ENCODE peak calls at places on chromosomes 1 and 21, in six cellular contexts. V is GM12891, K is renal cortical epithelial cell, E is ELR, F is GM10248, Y is upper lobe of right lung. S is an unnamed sample.

GRCh38 chr1:14954930-14955329 is 198.6 kb upstream of the TMEM51 start:
- DNase-seq in V (no peak), F (no peak), Y (no peak), K (no peak), E (no peak), S (no peak)

GRCh38 chr21:42220138-42220701 is 1.3 kb downstream of the ABCG1 start:
- DNase-seq in V (no peak), E (peak), F (peak), K (peak), Y (no peak), S (peak)

GRCh38 chr1:2397007-2397679 is 5.5 kb downstream of the RER1 start:
- DNase-seq in Y (no peak), K (no peak), F (no peak), E (no peak), V (no peak), S (no peak)

GRCh38 chr1:109277434-109278204 is 5.3 kb downstream of the PSRC1 start:
- DNase-seq in E (peak), K (peak), Y (peak), F (peak), V (peak), S (peak)

GRCh38 chr21:46124926-46125845 is 27.3 kb downstream of the COL6A2 start:
- DNase-seq in Y (peak), V (peak), E (no peak), K (no peak), F (no peak), S (no peak)

GRCh38 chr1:110235181-110235838 is 25.2 kb downstream of the KCNC4 start:
- DNase-seq in V (no peak), F (no peak), E (no peak), K (no peak), Y (no peak), S (no peak)

GRCh38 chr1:92774407-92774806 is 10.5 kb downstream of the EVI5 start:
- DNase-seq in V (no peak), K (no peak), Y (no peak), E (no peak), F (no peak), S (no peak)

GRCh38 chr1:228034954-228035837 is 28.4 kb downstream of the WNT3A start:
- DNase-seq in K (no peak), Y (peak), F (no peak), E (no peak), V (no peak), S (no peak)

GRCh38 chr1:191026828-191027227 is 549.2 kb upstream of the BRINP3 start:
- DNase-seq in K (no peak), Y (peak), E (no peak), F (no peak), V (no peak), S (no peak)

GRCh38 chr1:211643324-211644212 is 31.9 kb downstream of the NEK2 start:
- DNase-seq in V (no peak), F (peak), K (peak), Y (peak), E (no peak), S (peak)

GRCh38 chr1:163168053-163168452 is 34.7 kb downstream of the RGS5 start:
- DNase-seq in V (no peak), K (peak), F (no peak), Y (no peak), E (peak), S (peak)

S was measured in mammary epithelial cell.